ENCODE peak calls at places on chromosomes 13 and 19, in seven cellular contexts. One of them, this sample, is unnamed.

GRCh38 chr19:11931513-11931912 is 6.6 kb downstream of the ZNF700 start:
- DNase-seq in neural progenitor cell: no peak
- DNase-seq in heart right ventricle: no peak
- DNase-seq in SJSA1: no peak
- DNase-seq in psoas muscle: no peak
- DNase-seq in tibial artery: no peak
- DNase-seq in mammary epithelial cell: no peak
- DNase-seq in this sample: no peak

GRCh38 chr13:75637101-75637774 is 1.1 kb downstream of the LMO7 start:
- DNase-seq in neural progenitor cell: no peak
- DNase-seq in heart right ventricle: no peak
- DNase-seq in SJSA1: no peak
- DNase-seq in psoas muscle: no peak
- DNase-seq in tibial artery: no peak
- DNase-seq in mammary epithelial cell: peak; percentile 18
- DNase-seq in this sample: peak; percentile 35

GRCh38 chr13:27186295-27186694 is 14.7 kb upstream of the USP12 start:
- DNase-seq in neural progenitor cell: no peak
- DNase-seq in heart right ventricle: no peak
- DNase-seq in SJSA1: no peak
- DNase-seq in psoas muscle: no peak
- DNase-seq in tibial artery: no peak
- DNase-seq in mammary epithelial cell: peak; percentile 59
- DNase-seq in this sample: no peak

GRCh38 chr19:43809762-43810696 is 7.8 kb upstream of the LYPD5 start:
- DNase-seq in neural progenitor cell: peak; percentile 71
- DNase-seq in heart right ventricle: no peak
- DNase-seq in SJSA1: no peak
- DNase-seq in psoas muscle: no peak
- DNase-seq in tibial artery: no peak
- DNase-seq in mammary epithelial cell: peak; percentile 60
- DNase-seq in this sample: no peak

GRCh38 chr13:24618219-24618955 is 61.8 kb upstream of the ATP12A start:
- DNase-seq in neural progenitor cell: no peak
- DNase-seq in heart right ventricle: no peak
- DNase-seq in SJSA1: peak; percentile 51
- DNase-seq in psoas muscle: no peak
- DNase-seq in tibial artery: no peak
- DNase-seq in mammary epithelial cell: no peak
- DNase-seq in this sample: no peak

GRCh38 chr13:43036386-43037220 is 13.2 kb downstream of the DNAJC15 start:
- DNase-seq in neural progenitor cell: no peak
- DNase-seq in heart right ventricle: peak; percentile 75
- DNase-seq in SJSA1: no peak
- DNase-seq in psoas muscle: no peak
- DNase-seq in tibial artery: no peak
- DNase-seq in mammary epithelial cell: no peak
- DNase-seq in this sample: peak; percentile 41

GRCh38 chr13:49858183-49858856 is 65.8 kb upstream of the KPNA3 start:
- DNase-seq in neural progenitor cell: no peak
- DNase-seq in heart right ventricle: no peak
- DNase-seq in SJSA1: peak; percentile 90
- DNase-seq in psoas muscle: no peak
- DNase-seq in tibial artery: no peak
- DNase-seq in mammary epithelial cell: peak; percentile 79
- DNase-seq in this sample: peak; percentile 31

GRCh38 chr19:45901432-45901903 is 945 bp downstream of the MYPOP start:
- DNase-seq in neural progenitor cell: peak; percentile 62
- DNase-seq in heart right ventricle: peak; percentile 57
- DNase-seq in SJSA1: no peak
- DNase-seq in psoas muscle: no peak
- DNase-seq in tibial artery: peak; percentile 33
- DNase-seq in mammary epithelial cell: peak; percentile 17
- DNase-seq in this sample: no peak

GRCh38 chr13:45582533-45583076 is 32.9 kb downstream of the ERICH6B start:
- DNase-seq in neural progenitor cell: no peak
- DNase-seq in heart right ventricle: no peak
- DNase-seq in SJSA1: no peak
- DNase-seq in psoas muscle: no peak
- DNase-seq in tibial artery: no peak
- DNase-seq in mammary epithelial cell: no peak
- DNase-seq in this sample: no peak

GRCh38 chr13:34869737-34870136 is 72.3 kb upstream of the NBEA start:
- DNase-seq in neural progenitor cell: peak; percentile 20
- DNase-seq in heart right ventricle: no peak
- DNase-seq in SJSA1: no peak
- DNase-seq in psoas muscle: no peak
- DNase-seq in tibial artery: no peak
- DNase-seq in mammary epithelial cell: no peak
- DNase-seq in this sample: no peak

GRCh38 chr13:79307866-79308298 is 98.2 kb downstream of the RBM26 start:
- DNase-seq in neural progenitor cell: peak; percentile 6
- DNase-seq in heart right ventricle: no peak
- DNase-seq in SJSA1: peak; percentile 45
- DNase-seq in psoas muscle: peak; percentile 39
- DNase-seq in tibial artery: no peak
- DNase-seq in mammary epithelial cell: peak; percentile 51
- DNase-seq in this sample: peak; percentile 52

GRCh38 chr13:23618341-23618740 is 48.1 kb downstream of the TNFRSF19 start:
- DNase-seq in neural progenitor cell: no peak
- DNase-seq in heart right ventricle: no peak
- DNase-seq in SJSA1: peak; percentile 50
- DNase-seq in psoas muscle: no peak
- DNase-seq in tibial artery: no peak
- DNase-seq in mammary epithelial cell: peak; percentile 96
- DNase-seq in this sample: peak; percentile 76

GRCh38 chr13:49840266-49840665 is 47.8 kb upstream of the KPNA3 start:
- DNase-seq in neural progenitor cell: no peak
- DNase-seq in heart right ventricle: no peak
- DNase-seq in SJSA1: peak; percentile 50
- DNase-seq in psoas muscle: no peak
- DNase-seq in tibial artery: no peak
- DNase-seq in mammary epithelial cell: no peak
- DNase-seq in this sample: no peak

GRCh38 chr13:68628994-68629393 is 1398.9 kb upstream of the PCDH9 start:
- DNase-seq in neural progenitor cell: no peak
- DNase-seq in heart right ventricle: no peak
- DNase-seq in SJSA1: no peak
- DNase-seq in psoas muscle: no peak
- DNase-seq in tibial artery: no peak
- DNase-seq in mammary epithelial cell: no peak
- DNase-seq in this sample: no peak

GRCh38 chr13:94327318-94327717 is 152.2 kb downstream of the DCT start:
- DNase-seq in neural progenitor cell: no peak
- DNase-seq in heart right ventricle: no peak
- DNase-seq in SJSA1: no peak
- DNase-seq in psoas muscle: no peak
- DNase-seq in tibial artery: no peak
- DNase-seq in mammary epithelial cell: no peak
- DNase-seq in this sample: peak; percentile 16

GRCh38 chr13:32164622-32165268 is 133.2 kb downstream of the FRY start:
- DNase-seq in neural progenitor cell: peak; percentile 81
- DNase-seq in heart right ventricle: no peak
- DNase-seq in SJSA1: peak; percentile 46
- DNase-seq in psoas muscle: no peak
- DNase-seq in tibial artery: no peak
- DNase-seq in mammary epithelial cell: no peak
- DNase-seq in this sample: peak; percentile 89

GRCh38 chr19:55086730-55087541 is 11.3 kb downstream of the EPS8L1 start:
- DNase-seq in neural progenitor cell: peak; percentile 99
- DNase-seq in heart right ventricle: peak; percentile 96
- DNase-seq in SJSA1: peak; percentile 97
- DNase-seq in psoas muscle: peak; percentile 96
- DNase-seq in tibial artery: peak; percentile 94
- DNase-seq in mammary epithelial cell: no peak
- DNase-seq in this sample: peak; percentile 77

GRCh38 chr13:71590654-71591148 is 276.3 kb downstream of the DACH1 start:
- DNase-seq in neural progenitor cell: peak; percentile 25
- DNase-seq in heart right ventricle: no peak
- DNase-seq in SJSA1: no peak
- DNase-seq in psoas muscle: no peak
- DNase-seq in tibial artery: no peak
- DNase-seq in mammary epithelial cell: no peak
- DNase-seq in this sample: no peak

GRCh38 chr13:27036236-27036981 is 135.2 kb downstream of the USP12 start:
- DNase-seq in neural progenitor cell: no peak
- DNase-seq in heart right ventricle: no peak
- DNase-seq in SJSA1: no peak
- DNase-seq in psoas muscle: no peak
- DNase-seq in tibial artery: no peak
- DNase-seq in mammary epithelial cell: peak; percentile 32
- DNase-seq in this sample: no peak

GRCh38 chr13:103236213-103236612 is 170.0 kb upstream of the SLC10A2 start:
- DNase-seq in neural progenitor cell: no peak
- DNase-seq in heart right ventricle: no peak
- DNase-seq in SJSA1: no peak
- DNase-seq in psoas muscle: no peak
- DNase-seq in tibial artery: no peak
- DNase-seq in mammary epithelial cell: peak; percentile 52
- DNase-seq in this sample: peak; percentile 8

GRCh38 chr19:13960863-13961784 is 8.8 kb downstream of the DCAF15 start:
- DNase-seq in neural progenitor cell: no peak
- DNase-seq in heart right ventricle: no peak
- DNase-seq in SJSA1: no peak
- DNase-seq in psoas muscle: no peak
- DNase-seq in tibial artery: no peak
- DNase-seq in mammary epithelial cell: no peak
- DNase-seq in this sample: no peak

GRCh38 chr13:42594577-42595571 is 20.9 kb downstream of the TNFSF11 start:
- DNase-seq in neural progenitor cell: peak; percentile 83
- DNase-seq in heart right ventricle: no peak
- DNase-seq in SJSA1: peak; percentile 56
- DNase-seq in psoas muscle: no peak
- DNase-seq in tibial artery: no peak
- DNase-seq in mammary epithelial cell: peak; percentile 48
- DNase-seq in this sample: peak; percentile 24

DNA sequence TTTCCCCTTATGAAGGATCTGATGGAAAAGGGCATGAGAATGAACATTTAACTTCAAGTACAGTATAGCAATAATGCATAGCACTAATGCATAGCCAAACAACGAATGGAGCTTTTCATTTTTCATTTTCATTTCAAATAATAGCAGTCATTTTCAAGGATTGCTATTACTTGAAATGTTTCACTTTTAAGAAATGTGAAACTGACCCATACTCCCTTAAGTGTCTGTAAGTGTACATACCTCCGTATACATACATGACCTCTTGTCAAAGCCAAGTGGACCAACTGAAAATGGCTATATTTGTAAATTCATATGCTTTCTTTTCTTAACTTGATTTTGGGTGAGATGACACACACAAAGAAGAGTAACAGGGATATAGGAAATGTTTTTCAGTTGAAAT is 3.8 kb downstream of the RAP2A start:
- DNase-seq in neural progenitor cell: no peak
- DNase-seq in heart right ventricle: no peak
- DNase-seq in SJSA1: no peak
- DNase-seq in psoas muscle: no peak
- DNase-seq in tibial artery: no peak
- DNase-seq in mammary epithelial cell: no peak
- DNase-seq in this sample: no peak
- H3K4me3 ChIP-seq in neural progenitor cell: no peak overlapping the region
- H3K4me3 ChIP-seq in heart right ventricle: no peak overlapping the region
- H3K4me3 ChIP-seq in SJSA1: no peak overlapping the region
- H3K4me3 ChIP-seq in psoas muscle: no peak overlapping the region
- H3K4me3 ChIP-seq in tibial artery: no peak overlapping the region
- H3K4me3 ChIP-seq in mammary epithelial cell: no peak overlapping the region
- H3K4me3 ChIP-seq in this sample: no peak overlapping the region

GRCh38 chr19:9970481-9970880 is 34.2 kb upstream of the OLFM2 start:
- DNase-seq in neural progenitor cell: no peak
- DNase-seq in heart right ventricle: no peak
- DNase-seq in SJSA1: no peak
- DNase-seq in psoas muscle: no peak
- DNase-seq in tibial artery: no peak
- DNase-seq in mammary epithelial cell: no peak
- DNase-seq in this sample: no peak

GRCh38 chr19:9969688-9969975 is 33.3 kb upstream of the OLFM2 start:
- DNase-seq in neural progenitor cell: no peak
- DNase-seq in heart right ventricle: no peak
- DNase-seq in SJSA1: no peak
- DNase-seq in psoas muscle: no peak
- DNase-seq in tibial artery: no peak
- DNase-seq in mammary epithelial cell: no peak
- DNase-seq in this sample: no peak

GRCh38 chr19:9967326-9967725 is 31.0 kb upstream of the OLFM2 start:
- DNase-seq in neural progenitor cell: no peak
- DNase-seq in heart right ventricle: no peak
- DNase-seq in SJSA1: no peak
- DNase-seq in psoas muscle: no peak
- DNase-seq in tibial artery: no peak
- DNase-seq in mammary epithelial cell: no peak
- DNase-seq in this sample: no peak

GRCh38 chr19:9971341-9971897 is 35.1 kb upstream of the OLFM2 start:
- DNase-seq in neural progenitor cell: no peak
- DNase-seq in heart right ventricle: no peak
- DNase-seq in SJSA1: no peak
- DNase-seq in psoas muscle: no peak
- DNase-seq in tibial artery: no peak
- DNase-seq in mammary epithelial cell: no peak
- DNase-seq in this sample: no peak

GRCh38 chr19:9968820-9969687 is 32.7 kb upstream of the OLFM2 start:
- DNase-seq in neural progenitor cell: no peak
- DNase-seq in heart right ventricle: no peak
- DNase-seq in SJSA1: no peak
- DNase-seq in psoas muscle: no peak
- DNase-seq in tibial artery: no peak
- DNase-seq in mammary epithelial cell: no peak
- DNase-seq in this sample: no peak
- H3K27me3 ChIP-seq in neural progenitor cell: peaks cover 40% of the 10 kb centered on the region
- H3K27me3 ChIP-seq in heart right ventricle: no peaks in the 10 kb centered on the region
- H3K27me3 ChIP-seq in SJSA1: no peaks in the 10 kb centered on the region
- H3K27me3 ChIP-seq in psoas muscle: no peaks in the 10 kb centered on the region
- H3K27me3 ChIP-seq in tibial artery: peaks cover 4% of the 10 kb centered on the region
- H3K27me3 ChIP-seq in mammary epithelial cell: no peaks in the 10 kb centered on the region
- H3K27me3 ChIP-seq in this sample: no peaks in the 10 kb centered on the region

GRCh38 chr13:29907670-29908069 is 57.3 kb upstream of the UBL3 start:
- DNase-seq in neural progenitor cell: no peak
- DNase-seq in heart right ventricle: no peak
- DNase-seq in SJSA1: no peak
- DNase-seq in psoas muscle: no peak
- DNase-seq in tibial artery: no peak
- DNase-seq in mammary epithelial cell: no peak
- DNase-seq in this sample: no peak
- H3K27ac ChIP-seq in neural progenitor cell: no peak overlapping the region
- H3K27ac ChIP-seq in heart right ventricle: no peak overlapping the region
- H3K27ac ChIP-seq in SJSA1: no peak overlapping the region
- H3K27ac ChIP-seq in psoas muscle: no peak overlapping the region
- H3K27ac ChIP-seq in tibial artery: no peak overlapping the region
- H3K27ac ChIP-seq in mammary epithelial cell: no peak overlapping the region
- H3K27ac ChIP-seq in this sample: no peak overlapping the region

DNA sequence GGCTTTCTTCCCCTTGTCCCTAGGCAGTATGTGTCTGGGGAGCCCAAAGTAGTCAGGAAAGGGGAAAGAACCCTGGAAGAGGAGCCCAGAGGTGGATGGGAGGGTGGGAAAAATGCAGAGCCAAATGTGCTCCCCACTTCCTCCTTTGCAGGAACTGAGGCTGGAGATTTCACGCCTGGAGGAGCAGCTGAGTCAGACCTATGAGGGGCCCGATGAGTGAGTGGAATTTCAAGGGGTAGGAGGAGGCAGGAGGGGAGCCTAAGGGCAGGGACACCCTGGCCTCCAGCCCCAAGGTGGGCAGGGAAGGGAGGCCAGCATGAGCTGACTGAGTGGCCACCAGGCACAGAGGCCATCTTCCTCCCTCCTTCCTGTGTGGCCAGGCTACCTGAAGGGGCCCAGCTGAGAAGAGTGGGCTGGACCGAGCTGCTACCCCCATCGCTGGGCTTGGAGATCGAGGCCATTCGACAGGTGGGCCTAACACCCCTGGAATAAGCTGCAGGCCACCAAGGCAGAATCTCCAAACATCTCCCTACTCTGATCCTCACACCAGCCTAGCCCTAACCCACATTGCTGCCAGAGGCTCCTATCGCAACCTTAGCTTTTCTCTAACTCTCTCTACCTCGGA is 14.3 kb downstream of the PTH2 start:
- DNase-seq in neural progenitor cell: no peak
- DNase-seq in heart right ventricle: no peak
- DNase-seq in SJSA1: no peak
- DNase-seq in psoas muscle: no peak
- DNase-seq in tibial artery: no peak
- DNase-seq in mammary epithelial cell: no peak
- DNase-seq in this sample: no peak
- H3K4me3 ChIP-seq in neural progenitor cell: no peak overlapping the region
- H3K4me3 ChIP-seq in heart right ventricle: no peak overlapping the region
- H3K4me3 ChIP-seq in SJSA1: no peak overlapping the region
- H3K4me3 ChIP-seq in psoas muscle: no peak overlapping the region
- H3K4me3 ChIP-seq in tibial artery: no peak overlapping the region
- H3K4me3 ChIP-seq in mammary epithelial cell: no peak overlapping the region
- H3K4me3 ChIP-seq in this sample: no peak overlapping the region

This sample was measured in SJCRH30.